ENCODE peak calls at places on chromosomes 12 and 14, in four cellular contexts. B is thoracic aorta, K is fibroblast of lung, C is testis. Z is an unnamed sample. For H3K36me3, the result is how much of the 10 kb centered on the place peaks cover.

GRCh38 chr12:4250691-4251090 is 22.9 kb upstream of the CCND2 start:
- DNase-seq in B (no peak), K (no peak), C (no peak), Z (no peak)

GRCh38 chr12:79344855-79345840 is 345.6 kb downstream of the PAWR start:
- DNase-seq in B (no peak), K (peak), C (peak), Z (peak)

GRCh38 chr12:128808651-128809050 is 15.1 kb downstream of the SLC15A4 start:
- DNase-seq in B (no peak), K (no peak), C (no peak), Z (no peak)

GRCh38 chr12:76636141-76636692 is 76.6 kb upstream of the OSBPL8 start:
- DNase-seq in B (no peak), K (no peak), C (no peak), Z (no peak)

GRCh38 chr14:105682956-105683570 is 156.7 kb downstream of the TMEM121 start:
- DNase-seq in B (no peak), K (no peak), C (no peak), Z (no peak)

GRCh38 chr12:113361574-113362370 is 3.4 kb downstream of the PLBD2 start:
- DNase-seq in B (no peak), K (peak), C (no peak), Z (no peak)

GRCh38 chr14:99268776-99269510 is 3.1 kb downstream of the BCL11B start:
- DNase-seq in B (no peak), K (no peak), C (no peak), Z (peak)

GRCh38 chr12:116879509-116880212 is 1.6 kb downstream of the HRK start:
- DNase-seq in B (no peak), K (peak), C (no peak), Z (peak)

GRCh38 chr14:76883437-76883836 is 57.2 kb downstream of the LRRC74A start:
- DNase-seq in B (no peak), K (no peak), C (no peak), Z (no peak)

GRCh38 chr12:124302807-124303578 is 8.1 kb downstream of the RFLNA start:
- DNase-seq in B (no peak), K (no peak), C (no peak), Z (peak)

DNA sequence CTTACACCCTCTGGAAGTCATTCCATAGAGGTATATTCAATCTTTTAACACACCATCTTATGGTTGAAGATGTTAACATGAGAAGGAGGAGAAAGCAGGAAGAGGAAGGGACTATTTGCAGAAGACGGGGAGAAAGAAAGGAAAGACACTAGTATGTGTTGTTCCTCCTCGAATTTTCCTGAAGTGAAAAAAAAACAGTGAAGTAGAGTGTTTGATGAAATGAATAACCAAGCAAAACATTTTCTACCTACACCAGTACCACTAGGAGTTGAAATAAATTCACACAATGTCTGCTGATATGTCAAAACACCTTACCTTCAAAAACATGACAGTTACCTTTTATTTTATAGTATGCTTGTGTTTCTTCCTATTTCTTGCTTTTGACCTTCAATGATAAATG is 1.4 kb upstream of the CNOT2 start:
- DNase-seq in B (no peak), K (no peak), C (no peak), Z (no peak)
- H3K4me3 ChIP-seq in B (peak), K (peak), C (peak), Z (no peak)

GRCh38 chr14:101882141-101882935 is 82.0 kb upstream of the DYNC1H1 start:
- DNase-seq in B (no peak), K (no peak), C (no peak), Z (no peak)
- H3K36me3 ChIP-seq in B (under half), K (under half), C (under half), Z (under half)

DNA sequence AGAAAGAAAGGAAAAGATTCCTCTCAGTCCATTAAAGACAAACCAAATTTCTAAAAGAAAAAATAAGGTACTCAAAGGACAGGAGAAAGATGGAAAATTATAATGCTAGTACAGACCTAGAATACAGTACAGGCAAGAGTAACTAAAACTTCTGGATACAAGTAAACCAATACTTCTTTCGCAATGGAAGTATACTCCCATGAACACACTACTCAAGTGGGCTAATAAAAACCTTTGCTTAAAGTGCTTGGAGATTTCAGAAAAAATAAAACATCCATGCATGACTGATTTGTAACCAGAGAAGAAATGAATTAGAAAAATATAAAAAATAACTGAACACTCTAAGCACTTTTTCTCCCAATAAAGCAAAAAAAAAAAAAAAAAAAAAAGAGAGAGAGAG is 3.5 kb downstream of the ZBTB25 start:
- DNase-seq in B (no peak), K (peak), C (no peak), Z (no peak)
- H3K4me3 ChIP-seq in B (no peak), K (no peak), C (no peak), Z (no peak)

DNA sequence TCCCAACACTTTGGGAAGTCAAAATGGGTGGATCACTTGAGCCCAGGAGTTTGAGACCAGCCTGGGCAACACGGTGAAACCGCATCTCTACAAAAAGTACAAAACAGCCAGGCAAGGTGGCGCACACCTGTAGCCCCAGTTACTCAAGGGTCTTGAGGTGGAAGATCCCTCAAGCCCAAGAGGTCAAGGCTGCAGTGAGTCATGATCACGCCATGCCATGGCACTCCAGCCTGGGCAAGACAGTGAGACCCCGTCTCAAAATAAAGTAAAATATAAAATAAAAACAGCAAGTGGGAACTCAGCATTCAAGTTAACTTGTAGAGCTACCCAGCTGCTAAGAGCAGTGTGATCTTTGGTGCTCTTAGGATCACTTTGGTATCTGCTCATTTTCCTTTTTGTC is 12.7 kb downstream of the RFC5 start:
- DNase-seq in B (no peak), K (no peak), C (no peak), Z (no peak)
- H3K36me3 ChIP-seq in B (half or more), K (under half), C (under half), Z (under half)

GRCh38 chr14:56494167-56494566 is 85.4 kb upstream of the TMEM260 start:
- DNase-seq in B (no peak), K (no peak), C (no peak), Z (no peak)

GRCh38 chr14:56490379-56490778 is 89.2 kb upstream of the TMEM260 start:
- DNase-seq in B (no peak), K (peak), C (no peak), Z (no peak)

GRCh38 chr14:56487761-56488160 is 91.8 kb upstream of the TMEM260 start:
- DNase-seq in B (no peak), K (no peak), C (no peak), Z (no peak)

GRCh38 chr14:56488306-56488705 is 91.3 kb upstream of the TMEM260 start:
- DNase-seq in B (no peak), K (no peak), C (no peak), Z (no peak)

DNA sequence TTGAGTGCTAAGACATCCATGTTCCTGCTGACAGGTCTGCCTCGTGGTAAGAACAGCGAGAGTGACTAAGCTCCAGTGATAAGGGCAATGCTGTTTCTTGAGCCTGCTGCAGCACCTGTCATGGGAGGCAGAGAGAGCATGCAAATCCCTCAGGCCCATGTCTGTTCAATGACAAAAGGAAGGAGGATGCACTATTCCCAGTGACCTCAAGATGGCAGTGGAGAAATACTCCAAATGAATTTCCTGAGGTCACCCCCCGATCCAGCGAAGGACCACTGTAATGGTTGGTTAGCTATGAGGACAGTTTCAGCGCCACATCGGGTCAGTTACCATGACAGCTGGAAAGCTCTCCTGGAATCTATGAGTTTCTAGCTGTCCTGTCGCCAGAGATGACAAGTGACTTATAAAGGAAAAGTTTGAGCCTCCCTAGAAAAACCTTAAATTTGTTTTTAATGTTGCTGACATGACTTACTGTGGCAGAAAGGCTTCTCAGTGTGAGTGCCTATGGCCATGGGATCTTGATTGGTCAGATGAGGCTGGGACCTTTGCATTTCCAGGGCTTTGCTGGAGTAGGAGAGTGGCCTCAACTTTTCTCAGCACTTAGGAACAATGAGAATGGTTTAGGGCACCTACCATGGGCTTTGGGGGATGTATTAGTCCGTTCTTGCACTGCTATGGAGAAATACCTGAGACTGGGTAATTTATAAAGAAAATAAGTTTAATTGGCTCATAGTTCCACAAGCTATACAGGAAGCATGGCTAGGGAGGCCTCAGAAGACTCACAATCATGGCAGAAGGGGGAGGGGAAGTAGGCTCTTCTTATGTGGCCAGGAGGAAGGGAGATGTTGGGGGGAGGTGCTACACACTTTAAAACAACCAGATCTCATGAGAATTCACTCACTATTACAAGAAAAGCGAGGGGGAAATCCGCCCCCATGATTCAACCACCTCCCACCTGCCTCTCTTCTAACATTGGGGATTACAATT is 88.0 kb upstream of the TMEM260 start:
- DNase-seq in B (no peak), K (peak), C (peak), Z (peak)
- H3K4me3 ChIP-seq in B (no peak), K (peak), C (no peak), Z (no peak)

GRCh38 chr12:53454710-53455109 is 2.8 kb downstream of the PCBP2 start:
- DNase-seq in B (no peak), K (no peak), C (no peak), Z (no peak)
- H3K36me3 ChIP-seq in B (half or more), K (under half), C (under half), Z (under half)

Z was measured in H7.